ENCODE peak calls at places on chromosomes 2 and 18, in four cellular contexts. S is SW480, O is LoVo, D is HT1080. M is an unnamed sample.

GRCh38 chr2:96815326-96816126 is 542 bp upstream of the CNNM3 start:
- DNase-seq in S (peak), O (peak), D (peak), M (no peak)

GRCh38 chr2:191114403-191114886 is 36.3 kb downstream of the STAT4 start:
- DNase-seq in S (no peak), O (no peak), D (no peak), M (no peak)

GRCh38 chr2:120914839-120915521 is 179.3 kb downstream of the GLI2 start:
- DNase-seq in S (peak), O (peak), D (peak), M (no peak)

GRCh38 chr2:226611944-226612318 is 187.7 kb downstream of the IRS1 start:
- DNase-seq in S (no peak), O (peak), D (peak), M (no peak)

GRCh38 chr2:112140413-112140802 is 2.2 kb downstream of the FBLN7 start:
- DNase-seq in S (no peak), O (no peak), D (no peak), M (no peak)

GRCh38 chr2:31992025-31992566 is 18.7 kb downstream of the MEMO1 start:
- DNase-seq in S (no peak), O (peak), D (no peak), M (no peak)

GRCh38 chr2:230942371-230942770 is 17.3 kb upstream of the GPR55 start:
- DNase-seq in S (no peak), O (no peak), D (no peak), M (no peak)

GRCh38 chr18:75507636-75508035 is 80.1 kb upstream of the SMIM21 start:
- DNase-seq in S (no peak), O (no peak), D (no peak), M (no peak)

GRCh38 chr18:3051718-3052410 is 38.9 kb upstream of the LPIN2 start:
- DNase-seq in S (peak), O (peak), D (peak), M (no peak)

GRCh38 chr2:85712261-85712660 is 18.1 kb downstream of the GNLY start:
- DNase-seq in S (no peak), O (no peak), D (no peak), M (peak)

GRCh38 chr2:225017713-225018112 is 24.6 kb downstream of the DOCK10 start:
- DNase-seq in S (no peak), O (no peak), D (no peak), M (no peak)

GRCh38 chr2:209619782-209620181 is 151.8 kb upstream of the UNC80 start:
- DNase-seq in S (no peak), O (no peak), D (peak), M (no peak)

GRCh38 chr2:8857709-8858108 is 20.3 kb upstream of the KIDINS220 start:
- DNase-seq in S (no peak), O (no peak), D (no peak), M (no peak)

GRCh38 chr2:125701070-125701469 is 954.9 kb upstream of the GYPC start:
- DNase-seq in S (no peak), O (no peak), D (no peak), M (no peak)

GRCh38 chr2:206531996-206532543 is 88.7 kb downstream of the ADAM23 start:
- DNase-seq in S (no peak), O (no peak), D (peak), M (no peak)

GRCh38 chr2:152342259-152343046 is 7.5 kb downstream of the FMNL2 start:
- DNase-seq in S (no peak), O (no peak), D (no peak), M (no peak)

GRCh38 chr2:45988879-45989278 is 308.3 kb upstream of the EPAS1 start:
- DNase-seq in S (no peak), O (no peak), D (no peak), M (no peak)

GRCh38 chr2:180695570-180695969 is 284.8 kb upstream of the UBE2E3 start:
- DNase-seq in S (no peak), O (no peak), D (no peak), M (no peak)

GRCh38 chr18:44943201-44943881 is 262.7 kb downstream of the SETBP1 start:
- DNase-seq in S (no peak), O (no peak), D (peak), M (no peak)

GRCh38 chr18:50286391-50287027 is 983 bp downstream of the CXXC1 start:
- DNase-seq in S (peak), O (peak), D (peak), M (no peak)

GRCh38 chr2:105517814-105518705 is 119.2 kb upstream of the FHL2 start:
- DNase-seq in S (no peak), O (peak), D (no peak), M (no peak)

GRCh38 chr18:25229080-25229479 is 122.9 kb downstream of the ZNF521 start:
- DNase-seq in S (no peak), O (no peak), D (no peak), M (no peak)

GRCh38 chr2:2057125-2057721 is 273.9 kb downstream of the MYT1L start:
- DNase-seq in S (peak), O (no peak), D (peak), M (peak)

GRCh38 chr18:4224031-4224704 is 230.9 kb downstream of the DLGAP1 start:
- DNase-seq in S (no peak), O (no peak), D (no peak), M (no peak)

GRCh38 chr2:70928366-70928765 is 7.3 kb upstream of the ATP6V1B1 start:
- DNase-seq in S (no peak), O (no peak), D (no peak), M (peak)

M was measured in vagina.